ENCODE peak calls at places on chromosomes 16 and 17, in seven cellular contexts. K, J, I, Q, L, C and Z are unnamed samples.

GRCh38 chr17:19003966-19004600 is 481 bp downstream of the FAM83G start:
- DNase-seq in K (no peak), J (peak), I (no peak), Q (peak), L (no peak), C (peak), Z (no peak)

GRCh38 chr17:48600244-48601098 is 4.3 kb downstream of the HOXB6 start:
- DNase-seq in K (no peak), J (no peak), I (no peak), Q (no peak), L (no peak), C (no peak), Z (no peak)

GRCh38 chr16:87276091-87276561 is 41.1 kb downstream of the C16orf95 start:
- DNase-seq in K (no peak), J (no peak), I (no peak), Q (no peak), L (peak), C (no peak), Z (no peak)

GRCh38 chr17:2259769-2260536 is 43.6 kb downstream of the SMG6 start:
- DNase-seq in K (no peak), J (no peak), I (peak), Q (peak), L (no peak), C (peak), Z (no peak)

GRCh38 chr16:62738631-62739030 is 702.4 kb upstream of the CDH8 start:
- DNase-seq in K (no peak), J (no peak), I (no peak), Q (no peak), L (no peak), C (no peak), Z (no peak)

GRCh38 chr16:58809213-58809612 is 75.1 kb upstream of the GOT2 start:
- DNase-seq in K (no peak), J (no peak), I (no peak), Q (no peak), L (no peak), C (no peak), Z (no peak)

GRCh38 chr17:27888945-27889344 is 4.2 kb downstream of the LYRM9 start:
- DNase-seq in K (no peak), J (peak), I (no peak), Q (peak), L (no peak), C (no peak), Z (peak)

GRCh38 chr17:82400830-82401229 is 17.3 kb upstream of the HEXD start:
- DNase-seq in K (no peak), J (no peak), I (peak), Q (no peak), L (peak), C (peak), Z (peak)

GRCh38 chr17:13337864-13338371 is 263.8 kb downstream of the HS3ST3A1 start:
- DNase-seq in K (no peak), J (peak), I (peak), Q (peak), L (no peak), C (no peak), Z (no peak)

GRCh38 chr16:55333690-55334089 is 9.7 kb downstream of the IRX6 start:
- DNase-seq in K (no peak), J (no peak), I (peak), Q (no peak), L (no peak), C (no peak), Z (no peak)

GRCh38 chr17:64216385-64217248 is 46.4 kb downstream of the TEX2 start:
- DNase-seq in K (no peak), J (peak), I (peak), Q (peak), L (no peak), C (peak), Z (no peak)

GRCh38 chr17:33234930-33235685 is 58.0 kb downstream of the ASIC2 start:
- DNase-seq in K (peak), J (peak), I (no peak), Q (peak), L (peak), C (peak), Z (no peak)

GRCh38 chr16:63426275-63426870 is 1390.1 kb upstream of the CDH8 start:
- DNase-seq in K (no peak), J (peak), I (peak), Q (no peak), L (no peak), C (no peak), Z (no peak)

GRCh38 chr16:4306439-4307214 is 9.2 kb upstream of the GLIS2 start:
- DNase-seq in K (no peak), J (no peak), I (no peak), Q (no peak), L (no peak), C (peak), Z (no peak)

GRCh38 chr17:60535382-60536279 is 9.6 kb upstream of the APPBP2 start:
- DNase-seq in K (no peak), J (peak), I (no peak), Q (peak), L (no peak), C (no peak), Z (no peak)

GRCh38 chr16:70476272-70477020 is 22.1 kb downstream of the FCSK start:
- DNase-seq in K (no peak), J (peak), I (no peak), Q (peak), L (no peak), C (no peak), Z (no peak)

GRCh38 chr17:76102944-76103273 is 678 bp downstream of the EXOC7 start:
- DNase-seq in K (no peak), J (no peak), I (no peak), Q (no peak), L (no peak), C (no peak), Z (no peak)

GRCh38 chr17:2058521-2059124 is 3.7 kb downstream of the HIC1 start:
- DNase-seq in K (no peak), J (peak), I (peak), Q (peak), L (peak), C (peak), Z (peak)

GRCh38 chr17:36928450-36929125 is 8.7 kb upstream of the LHX1 start:
- DNase-seq in K (no peak), J (no peak), I (no peak), Q (no peak), L (peak), C (no peak), Z (no peak)

GRCh38 chr17:49748223-49748622 is 15.7 kb downstream of the FAM117A start:
- DNase-seq in K (no peak), J (no peak), I (no peak), Q (no peak), L (no peak), C (peak), Z (no peak)

GRCh38 chr17:76408037-76408849 is 23.8 kb downstream of the SPHK1 start:
- DNase-seq in K (no peak), J (peak), I (peak), Q (peak), L (peak), C (peak), Z (peak)

GRCh38 chr17:28967240-28968135 is 16.2 kb upstream of the PHF12 start:
- DNase-seq in K (no peak), J (peak), I (peak), Q (no peak), L (no peak), C (no peak), Z (peak)